ENCODE peak calls at places on chromosome 19, in eight cellular contexts. Z, T, N, A, F, W, H and R are unnamed samples.

GRCh38 chr19:9793051-9793591 is 24.6 kb upstream of the ZNF846 start:
- DNase-seq in F (no peak), Z (peak), H (no peak), N (no peak), A (peak), T (peak), W (no peak), R (peak)

GRCh38 chr19:19530423-19530804 is 1.7 kb downstream of the YJEFN3 start:
- DNase-seq in Z (peak), T (no peak), N (no peak), W (no peak), A (no peak), H (no peak), F (no peak), R (no peak)

GRCh38 chr19:34555447-34555846 is 73.9 kb downstream of the WTIP start:
- DNase-seq in T (peak), A (no peak), H (no peak), Z (peak), F (peak), W (no peak), N (no peak), R (no peak)

GRCh38 chr19:13770013-13770635 is 4.1 kb upstream of the C19orf53 start:
- DNase-seq in A (no peak), W (no peak), F (no peak), Z (no peak), N (no peak), H (no peak), T (no peak), R (no peak)

GRCh38 chr19:23817519-23817918 is 58.8 kb upstream of the ZNF681 start:
- DNase-seq in T (peak), A (no peak), N (no peak), Z (peak), F (no peak), W (no peak), H (no peak), R (no peak)

GRCh38 chr19:1035998-1036621 is 3.8 kb upstream of the ABCA7 start:
- DNase-seq in W (no peak), H (no peak), A (no peak), N (no peak), T (no peak), Z (no peak), F (no peak), R (no peak)

GRCh38 chr19:19531951-19532805 is 3.5 kb downstream of the YJEFN3 start:
- DNase-seq in F (peak), T (peak), A (peak), H (peak), N (peak), Z (peak), W (no peak), R (peak)

GRCh38 chr19:55251296-55252081 is 7.3 kb downstream of the PPP6R1 start:
- DNase-seq in T (no peak), A (peak), W (no peak), N (no peak), F (peak), H (no peak), Z (peak), R (peak)

GRCh38 chr19:51511353-51511752 is 9.8 kb upstream of the SIGLEC12 start:
- DNase-seq in A (no peak), Z (peak), H (no peak), F (no peak), N (no peak), W (no peak), T (no peak), R (no peak)

GRCh38 chr19:34179066-34179465 is 6.8 kb downstream of the LSM14A start:
- DNase-seq in T (no peak), W (no peak), A (no peak), H (no peak), F (no peak), Z (peak), N (no peak), R (no peak)

GRCh38 chr19:18385675-18386542 is at the start of gene GDF15:
- DNase-seq in F (peak), A (peak), N (peak), H (no peak), W (peak), Z (peak), T (peak), R (peak)

GRCh38 chr19:41993612-41994483 is at the start of gene ATP1A3:
- DNase-seq in F (peak), A (peak), Z (peak), N (peak), H (peak), T (peak), W (no peak), R (peak)

GRCh38 chr19:38043649-38044144 is 136.7 kb downstream of the SIPA1L3 start:
- DNase-seq in T (no peak), H (no peak), A (no peak), N (no peak), F (no peak), W (no peak), Z (no peak), R (no peak)

GRCh38 chr19:38506723-38507550 is 73.4 kb downstream of the RYR1 start:
- DNase-seq in N (peak), Z (peak), W (no peak), T (peak), A (peak), F (peak), H (peak), R (peak)

GRCh38 chr19:36008336-36008978 is at the start of gene SYNE4:
- DNase-seq in H (no peak), W (no peak), A (no peak), N (peak), F (no peak), T (no peak), Z (peak), R (peak)

GRCh38 chr19:2747349-2747748 is 7.5 kb upstream of the SLC39A3 start:
- DNase-seq in F (no peak), A (no peak), T (no peak), H (no peak), Z (no peak), N (no peak), W (no peak), R (no peak)

GRCh38 chr19:1248454-1249297 is at the start of gene MIDN:
- DNase-seq in Z (peak), N (peak), T (peak), A (peak), H (no peak), W (no peak), F (peak), R (peak)

GRCh38 chr19:6084821-6085220 is 25.5 kb downstream of the RFX2 start:
- DNase-seq in H (no peak), A (no peak), N (no peak), Z (no peak), W (no peak), T (no peak), F (no peak), R (no peak)

GRCh38 chr19:4233282-4233853 is 4.0 kb downstream of the EBI3 start:
- DNase-seq in T (no peak), N (no peak), H (no peak), A (no peak), F (no peak), W (no peak), Z (peak), R (peak)

GRCh38 chr19:37763488-37763887 is 15.9 kb downstream of the ZNF573 start:
- DNase-seq in H (no peak), A (no peak), F (no peak), T (peak), N (no peak), W (no peak), Z (peak), R (no peak)

GRCh38 chr19:41811036-41811435 is 14.6 kb downstream of the CEACAM3 start:
- DNase-seq in F (no peak), A (no peak), N (no peak), H (no peak), W (no peak), T (no peak), Z (no peak), R (no peak)

GRCh38 chr19:47109541-47110375 is 3.8 kb downstream of the ZC3H4 start:
- DNase-seq in W (no peak), H (no peak), N (no peak), Z (peak), A (peak), T (peak), F (peak), R (peak)

GRCh38 chr19:19217110-19217509 is 5.4 kb downstream of the NCAN start:
- DNase-seq in T (peak), H (no peak), N (no peak), W (no peak), A (peak), Z (peak), F (no peak), R (no peak)

GRCh38 chr19:14979136-14979497 is 547 bp downstream of the SLC1A6 start:
- DNase-seq in H (peak), T (no peak), Z (no peak), N (no peak), F (no peak), W (no peak), A (no peak), R (no peak)

GRCh38 chr19:1456121-1456900 is 6.4 kb downstream of the APC2 start:
- DNase-seq in N (no peak), Z (no peak), T (no peak), A (no peak), F (no peak), W (no peak), H (no peak), R (no peak)

GRCh38 chr19:49973987-49974386 is 13.0 kb upstream of the SIGLEC11 start:
- DNase-seq in A (no peak), W (no peak), H (no peak), N (no peak), T (no peak), F (no peak), Z (no peak), R (peak)

GRCh38 chr19:9801976-9802375 is 16.9 kb downstream of the FBXL12 start:
- DNase-seq in N (no peak), A (no peak), T (no peak), F (no peak), W (no peak), H (no peak), Z (no peak), R (no peak)

GRCh38 chr19:2249010-2249866 is at the start of gene AMH:
- DNase-seq in F (no peak), W (no peak), N (no peak), Z (no peak), T (no peak), H (no peak), A (no peak), R (no peak)

GRCh38 chr19:19061491-19061890 is 2.3 kb upstream of the SLC25A42 start:
- DNase-seq in N (peak), F (no peak), Z (no peak), H (no peak), T (no peak), A (no peak), W (no peak), R (no peak)

GRCh38 chr19:54255105-54255775 is 1.8 kb downstream of the LILRB5 start:
- DNase-seq in T (no peak), W (no peak), N (no peak), F (no peak), A (no peak), Z (no peak), H (no peak), R (peak)

GRCh38 chr19:19113040-19113541 is 25.2 kb downstream of the TMEM161A start:
- DNase-seq in Z (peak), A (peak), F (no peak), H (no peak), T (no peak), W (peak), N (no peak), R (no peak)

GRCh38 chr19:47028372-47028672 is 8.7 kb downstream of the NPAS1 start:
- DNase-seq in N (no peak), T (no peak), Z (no peak), F (no peak), H (no peak), W (no peak), A (no peak), R (no peak)

GRCh38 chr19:7970716-7971448 is 27.4 kb upstream of the TIMM44 start:
- DNase-seq in F (peak), Z (peak), H (peak), A (peak), T (no peak), N (no peak), W (no peak), R (no peak)

GRCh38 chr19:11111771-11112144 is 22.5 kb downstream of the LDLR start:
- DNase-seq in H (no peak), W (no peak), N (no peak), Z (no peak), A (no peak), F (no peak), T (no peak), R (no peak)

GRCh38 chr19:17996826-17997316 is 11.1 kb upstream of the ARRDC2 start:
- DNase-seq in A (peak), W (peak), N (peak), H (peak), F (peak), T (peak), Z (peak), R (peak)

GRCh38 chr19:38869836-38870607 is 8.1 kb downstream of the RINL start:
- DNase-seq in F (peak), N (peak), Z (peak), H (peak), T (peak), W (no peak), A (peak), R (peak)

GRCh38 chr19:14139944-14140343 is 3.6 kb upstream of the ASF1B start:
- DNase-seq in T (no peak), W (no peak), F (no peak), Z (no peak), A (no peak), H (no peak), N (no peak), R (no peak)

GRCh38 chr19:7224205-7224833 is 69.9 kb downstream of the INSR start:
- DNase-seq in T (no peak), F (no peak), Z (peak), A (no peak), H (no peak), W (no peak), N (peak), R (no peak)

GRCh38 chr19:38831142-38831605 is 420 bp downstream of the ECH1 start:
- DNase-seq in A (peak), T (peak), F (peak), Z (peak), W (peak), H (no peak), N (peak), R (peak)

GRCh38 chr19:48731452-48731851 is 9.0 kb downstream of the RASIP1 start:
- DNase-seq in A (no peak), Z (no peak), N (no peak), H (no peak), W (no peak), F (no peak), T (no peak), R (no peak)

GRCh38 chr19:48738557-48739399 is 1.6 kb downstream of the RASIP1 start:
- DNase-seq in T (peak), W (no peak), N (peak), A (peak), F (peak), H (peak), Z (peak), R (peak)

GRCh38 chr19:48734625-48735024 is 5.8 kb downstream of the RASIP1 start:
- DNase-seq in H (no peak), W (no peak), Z (no peak), N (no peak), A (no peak), F (no peak), T (no peak), R (no peak)

GRCh38 chr19:48737360-48737998 is 2.9 kb downstream of the RASIP1 start:
- DNase-seq in F (peak), W (no peak), Z (no peak), N (peak), H (no peak), A (no peak), T (no peak), R (no peak)

GRCh38 chr19:48735031-48735615 is 5.3 kb downstream of the RASIP1 start:
- DNase-seq in N (no peak), A (peak), W (no peak), F (no peak), Z (peak), H (no peak), T (no peak), R (no peak)
- H3K4me3 ChIP-seq in N (no peak), A (peak), W (no peak), F (no peak), Z (peak), H (no peak), T (no peak), R (no peak)

GRCh38 chr19:28731113-28731512 is 481.8 kb downstream of the UQCRFS1 start:
- DNase-seq in Z (no peak), T (no peak), W (no peak), F (no peak), N (no peak), A (no peak), H (no peak), R (no peak)

GRCh38 chr19:28727835-28728159 is 485.2 kb downstream of the UQCRFS1 start:
- DNase-seq in N (no peak), T (no peak), H (no peak), Z (no peak), W (no peak), F (no peak), A (no peak), R (no peak)

GRCh38 chr19:28726533-28726932 is 486.4 kb downstream of the UQCRFS1 start:
- DNase-seq in A (no peak), W (no peak), Z (no peak), F (no peak), H (no peak), N (no peak), T (no peak), R (no peak)

GRCh38 chr19:28731577-28731976 is 481.4 kb downstream of the UQCRFS1 start:
- DNase-seq in F (no peak), H (no peak), A (no peak), W (no peak), T (no peak), Z (no peak), N (no peak), R (no peak)

GRCh38 chr19:28727133-28727834 is 485.7 kb downstream of the UQCRFS1 start:
- DNase-seq in Z (peak), H (peak), F (no peak), W (no peak), A (no peak), N (peak), T (no peak), R (no peak)
- H3K4me3 ChIP-seq in Z (peak), H (no peak), F (no peak), W (peak), A (no peak), N (no peak), T (no peak), R (no peak)

GRCh38 chr19:39969266-39969665 is 1.7 kb upstream of the PSMC4 start:
- DNase-seq in A (peak), H (no peak), Z (peak), T (peak), W (no peak), N (no peak), F (no peak), R (no peak)

GRCh38 chr19:39969681-39970423 is 1.1 kb upstream of the PSMC4 start:
- DNase-seq in Z (no peak), N (no peak), T (no peak), H (no peak), A (no peak), F (no peak), W (no peak), R (no peak)

GRCh38 chr19:39970424-39970673 is 616 bp upstream of the PSMC4 start:
- DNase-seq in W (no peak), A (no peak), F (no peak), Z (no peak), T (no peak), H (no peak), N (no peak), R (no peak)

GRCh38 chr19:39967561-39967960 is 3.4 kb upstream of the PSMC4 start:
- DNase-seq in Z (no peak), F (no peak), N (no peak), A (no peak), T (no peak), H (no peak), W (no peak), R (no peak)

DNA sequence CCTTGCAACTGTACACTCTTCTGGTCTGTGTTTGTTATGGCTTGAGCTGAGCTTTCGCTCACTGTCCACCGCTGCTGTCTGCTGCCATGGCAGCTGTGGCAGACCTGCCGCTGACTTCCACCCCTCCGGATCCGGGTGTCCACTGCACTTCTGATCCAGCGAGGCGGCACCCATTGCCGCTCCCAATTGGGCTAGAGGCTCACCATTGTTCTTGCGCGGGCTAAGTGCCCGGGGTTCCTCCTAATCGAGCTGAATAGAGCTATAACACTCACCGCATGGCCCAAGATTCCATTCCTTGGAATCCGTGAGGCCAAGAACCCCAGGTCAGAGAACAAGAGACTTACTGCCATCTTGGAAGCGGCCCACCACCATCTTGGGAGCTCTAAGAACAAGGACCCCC is 2.2 kb upstream of the PSMC4 start:
- DNase-seq in T (no peak), A (no peak), F (no peak), Z (no peak), N (no peak), H (no peak), W (no peak), R (no peak)
- H3K4me3 ChIP-seq in T (no peak), A (no peak), F (no peak), Z (no peak), N (no peak), H (no peak), W (no peak), R (no peak)

DNA sequence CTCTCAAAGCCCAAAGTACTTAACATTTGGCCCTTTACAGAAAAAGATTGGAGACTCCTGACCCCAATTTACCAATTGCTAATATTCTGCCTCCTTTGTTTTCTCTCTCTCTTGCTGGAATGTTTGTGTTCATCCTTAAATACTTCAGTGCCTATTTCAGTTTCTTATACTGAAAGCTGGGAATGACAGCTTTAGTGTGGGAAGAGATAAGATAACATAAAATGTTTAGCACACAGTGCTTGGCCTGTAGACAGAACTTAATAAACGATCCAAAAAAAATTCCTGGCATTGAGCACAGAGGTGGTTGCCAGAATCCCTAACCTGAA is 3.0 kb upstream of the PLEKHF1 start:
- DNase-seq in Z (no peak), T (no peak), H (no peak), A (no peak), W (no peak), N (no peak), F (no peak), R (no peak)
- H3K4me3 ChIP-seq in Z (peak), T (peak), H (no peak), A (no peak), W (peak), N (no peak), F (peak), R (no peak)